ENCODE peak calls at places on chromosomes 7 and 10, in six cellular contexts. X, B, Z, T, L and G are unnamed samples.

GRCh38 chr7:127245582-127245981 is 7.2 kb downstream of the GRM8 start:
- DNase-seq in X (no peak), B (no peak), Z (no peak), T (no peak), L (no peak), G (no peak)

GRCh38 chr7:81956520-81956919 is 186.7 kb upstream of the HGF start:
- DNase-seq in X (peak; percentile 44), B (no peak), Z (no peak), T (peak; percentile 75), L (peak; percentile 50), G (no peak)

GRCh38 chr7:123787227-123788007 is 38.6 kb upstream of the WASL start:
- DNase-seq in X (no peak), B (no peak), Z (no peak), T (no peak), L (no peak), G (no peak)

GRCh38 chr10:114024876-114025609 is 18.6 kb upstream of the ADRB1 start:
- DNase-seq in X (no peak), B (no peak), Z (no peak), T (no peak), L (peak; percentile 17), G (peak; percentile 67)

GRCh38 chr10:8057636-8058273 is 3.3 kb downstream of the GATA3 start:
- DNase-seq in X (no peak), B (no peak), Z (no peak), T (peak; percentile 54), L (no peak), G (no peak)

GRCh38 chr7:101436857-101437576 is 74.3 kb downstream of the COL26A1 start:
- DNase-seq in X (peak; percentile 62), B (no peak), Z (no peak), T (peak; percentile 65), L (no peak), G (no peak)

GRCh38 chr10:6215683-6216484 is 13.2 kb downstream of the PFKFB3 start:
- DNase-seq in X (no peak), B (no peak), Z (no peak), T (no peak), L (no peak), G (no peak)

GRCh38 chr10:70540089-70540788 is 61.7 kb downstream of the PALD1 start:
- DNase-seq in X (peak; percentile 74), B (no peak), Z (no peak), T (peak; percentile 64), L (peak; percentile 20), G (peak; percentile 78)

GRCh38 chr10:31947144-31947926 is 18.7 kb upstream of the ARHGAP12 start:
- DNase-seq in X (peak; percentile 66), B (no peak), Z (no peak), T (no peak), L (peak; percentile 91), G (no peak)

GRCh38 chr7:75937958-75938786 is 23.2 kb downstream of the POR start:
- DNase-seq in X (no peak), B (peak; percentile 90), Z (no peak), T (peak; percentile 23), L (peak; percentile 88), G (no peak)

GRCh38 chr10:3996697-3997096 is 211.7 kb upstream of the KLF6 start:
- DNase-seq in X (no peak), B (no peak), Z (no peak), T (no peak), L (no peak), G (no peak)

GRCh38 chr7:14233026-14233897 is 243.8 kb upstream of the ETV1 start:
- DNase-seq in X (no peak), B (no peak), Z (no peak), T (no peak), L (peak; percentile 68), G (no peak)

GRCh38 chr7:99403764-99404163 is 4.6 kb downstream of the PDAP1 start:
- DNase-seq in X (no peak), B (no peak), Z (no peak), T (no peak), L (no peak), G (no peak)

GRCh38 chr7:31027161-31027965 is 24.7 kb upstream of the ADCYAP1R1 start:
- DNase-seq in X (no peak), B (no peak), Z (no peak), T (peak; percentile 85), L (peak; percentile 15), G (peak; percentile 50)

GRCh38 chr10:78258303-78259030 is 224.8 kb downstream of the RPS24 start:
- DNase-seq in X (no peak), B (no peak), Z (no peak), T (no peak), L (no peak), G (no peak)

GRCh38 chr7:50261593-50261992 is 42.9 kb upstream of the IKZF1 start:
- DNase-seq in X (no peak), B (no peak), Z (no peak), T (no peak), L (no peak), G (no peak)

GRCh38 chr7:26489906-26490305 is 198.2 kb downstream of the SNX10 start:
- DNase-seq in X (no peak), B (no peak), Z (no peak), T (no peak), L (no peak), G (no peak)

GRCh38 chr10:129136866-129137415 is 330.1 kb upstream of the MGMT start:
- DNase-seq in X (no peak), B (no peak), Z (no peak), T (no peak), L (no peak), G (no peak)

GRCh38 chr10:35639651-35640311 is 2.3 kb downstream of the FZD8 start:
- DNase-seq in X (no peak), B (peak; percentile 69), Z (no peak), T (peak; percentile 68), L (peak; percentile 46), G (no peak)

GRCh38 chr10:126131338-126131737 is 235.0 kb downstream of the FANK1 start:
- DNase-seq in X (no peak), B (no peak), Z (no peak), T (no peak), L (peak; percentile 45), G (no peak)

GRCh38 chr7:31122649-31123058 is 70.5 kb downstream of the ADCYAP1R1 start:
- DNase-seq in X (peak; percentile 54), B (peak; percentile 80), Z (peak; percentile 69), T (peak; percentile 82), L (peak; percentile 81), G (peak; percentile 59)

GRCh38 chr7:115352375-115352774 is 430.5 kb downstream of the MDFIC start:
- DNase-seq in X (no peak), B (no peak), Z (no peak), T (no peak), L (peak; percentile 57), G (no peak)

GRCh38 chr7:55526329-55526728 is 46.0 kb downstream of the VOPP1 start:
- DNase-seq in X (no peak), B (no peak), Z (no peak), T (no peak), L (no peak), G (no peak)